ENCODE peak calls at places on chromosomes 11 and 22, in ten cellular contexts. H, K, J, P, I, N, O, W, U and R are unnamed samples.

GRCh38 chr11:121659811-121660210 is 207.0 kb upstream of the SORL1-AS1 start:
- DNase-seq in H (no peak), K (no peak), J (no peak), P (no peak), I (no peak), N (no peak), O (no peak), W (no peak), U (no peak), R (no peak)

GRCh38 chr11:62560566-62561103 is 13.1 kb downstream of the EEF1G start:
- DNase-seq in H (peak; percentile 91), K (peak; percentile 79), J (peak; percentile 92), P (no peak), I (peak; percentile 88), N (peak; percentile 94), O (peak; percentile 86), W (peak; percentile 97), U (peak; percentile 92), R (peak; percentile 78)

GRCh38 chr11:97009613-97010012 is 619.8 kb downstream of the JRKL start:
- DNase-seq in H (no peak), K (no peak), J (no peak), P (no peak), I (no peak), N (no peak), O (no peak), W (no peak), U (no peak), R (no peak)

GRCh38 chr11:123973816-123974215 is 3.8 kb downstream of the OR10S1 start:
- DNase-seq in H (no peak), K (no peak), J (no peak), P (no peak), I (no peak), N (no peak), O (no peak), W (no peak), U (peak; percentile 13), R (no peak)

GRCh38 chr22:39715778-39716495 is 145.4 kb downstream of the CACNA1I start:
- DNase-seq in H (no peak), K (no peak), J (no peak), P (no peak), I (no peak), N (no peak), O (no peak), W (no peak), U (no peak), R (no peak)

GRCh38 chr11:15118431-15118830 is 3.7 kb downstream of the INSC start:
- DNase-seq in H (no peak), K (no peak), J (no peak), P (no peak), I (no peak), N (no peak), O (no peak), W (no peak), U (no peak), R (no peak)

GRCh38 chr11:77102246-77103210 is at the start of gene OMP:
- DNase-seq in H (no peak), K (no peak), J (no peak), P (no peak), I (no peak), N (no peak), O (no peak), W (no peak), U (no peak), R (no peak)

GRCh38 chr11:94722735-94723134 is 45.4 kb upstream of the AMOTL1 start:
- DNase-seq in H (no peak), K (no peak), J (no peak), P (no peak), I (no peak), N (no peak), O (no peak), W (no peak), U (no peak), R (no peak)

GRCh38 chr22:31628969-31629723 is 32.9 kb downstream of the PISD start:
- DNase-seq in H (no peak), K (no peak), J (no peak), P (no peak), I (no peak), N (no peak), O (no peak), W (no peak), U (no peak), R (no peak)
- TF ChIP-seq CTCF in H (no peak), K (no peak), J (no peak), P (no peak), I (no peak), N (no peak), O (no peak), W (no peak), U (peak; percentile 20), R (no peak)

GRCh38 chr11:118622376-118623290 is 15.2 kb downstream of the PHLDB1 start:
- DNase-seq in H (no peak), K (no peak), J (no peak), P (no peak), I (peak; percentile 88), N (no peak), O (peak; percentile 71), W (peak; percentile 89), U (peak; percentile 68), R (no peak)

GRCh38 chr11:118621071-118621815 is 13.8 kb downstream of the PHLDB1 start:
- DNase-seq in H (peak; percentile 85), K (peak; percentile 77), J (peak; percentile 91), P (no peak), I (peak; percentile 94), N (peak; percentile 82), O (peak; percentile 91), W (peak; percentile 97), U (peak; percentile 51), R (peak; percentile 73)

GRCh38 chr11:118621898-118622375 is 14.5 kb downstream of the PHLDB1 start:
- DNase-seq in H (no peak), K (no peak), J (no peak), P (no peak), I (no peak), N (no peak), O (no peak), W (no peak), U (no peak), R (no peak)

GRCh38 chr11:118625036-118625690 is 17.7 kb downstream of the PHLDB1 start:
- DNase-seq in H (peak; percentile 37), K (no peak), J (no peak), P (no peak), I (no peak), N (no peak), O (no peak), W (no peak), U (no peak), R (no peak)

DNA sequence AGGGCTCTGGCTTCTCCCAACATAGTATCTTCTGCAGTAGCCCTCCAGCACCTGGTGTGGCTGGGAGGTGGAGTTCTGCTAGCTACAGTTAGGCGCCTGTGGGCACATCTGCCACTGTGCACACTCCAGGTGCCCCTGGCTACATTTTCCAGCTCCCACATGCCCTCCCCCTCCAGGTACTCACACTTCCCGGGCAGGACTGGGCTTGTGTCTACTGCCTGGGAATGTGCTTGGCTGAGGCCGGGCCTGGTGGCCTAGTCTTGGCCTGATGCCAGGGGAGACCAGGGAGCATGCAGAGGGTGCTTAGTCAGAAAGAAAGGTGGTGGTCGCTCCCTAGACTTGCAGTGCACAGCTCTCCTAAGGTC is 15.9 kb downstream of the PHLDB1 start:
- DNase-seq in H (no peak), K (no peak), J (no peak), P (no peak), I (peak; percentile 65), N (no peak), O (no peak), W (peak; percentile 91), U (no peak), R (no peak)
- TF ChIP-seq POLR2A in H (no peak), K (no peak), J (no peak), P (no peak), I (no peak), N (no peak), O (no peak), W (no peak), U (no peak), R (no peak)

DNA sequence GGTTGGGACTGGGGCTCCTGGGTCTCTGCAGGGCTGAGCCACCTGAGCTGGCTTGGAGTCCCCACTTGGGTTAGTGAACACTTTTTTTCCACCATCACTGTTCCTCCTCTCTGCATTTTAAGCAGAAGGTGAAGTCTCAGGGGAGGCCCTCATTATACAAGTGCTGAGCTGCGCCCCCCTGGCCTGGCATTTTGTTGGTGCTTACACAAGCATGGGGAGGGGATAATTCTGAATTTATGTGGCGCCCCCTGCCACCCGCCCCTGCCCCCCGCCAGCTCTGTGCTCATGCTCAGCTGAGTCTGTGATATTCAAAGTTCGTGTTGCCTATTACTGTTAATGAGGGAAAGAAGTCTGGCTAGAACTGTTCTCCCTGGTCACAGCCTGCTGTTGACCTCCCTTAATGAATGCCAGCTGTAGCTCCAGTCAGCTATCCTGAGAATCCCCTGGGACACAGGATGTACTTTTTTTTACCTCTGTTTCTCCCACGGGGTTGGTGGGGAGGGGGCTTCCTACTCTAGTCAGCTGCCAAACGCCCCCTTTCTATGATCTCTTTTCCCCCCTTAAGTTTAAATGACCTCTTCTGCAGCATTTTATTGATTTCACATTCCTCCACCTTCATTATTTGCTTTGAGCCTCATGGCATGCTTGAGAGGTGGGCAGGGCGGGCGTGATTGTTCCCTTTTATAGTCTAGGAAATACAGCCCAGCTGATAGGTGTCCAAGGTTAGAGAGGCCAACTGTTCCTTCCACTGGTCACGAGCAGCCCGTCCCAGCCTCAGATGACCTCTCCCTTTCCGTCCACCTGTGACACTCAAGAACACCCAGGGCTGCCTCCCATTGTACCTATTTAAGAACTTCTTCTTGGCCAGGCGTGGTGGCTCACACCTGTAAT is 12.2 kb downstream of the USP2 start:
- DNase-seq in H (no peak), K (no peak), J (no peak), P (no peak), I (no peak), N (peak; percentile 66), O (no peak), W (no peak), U (no peak), R (peak; percentile 87)
- H3K4me3 ChIP-seq in H (peak overlapping the region; percentile 19), K (no peak overlapping the region), J (no peak overlapping the region), P (no peak overlapping the region), I (peak overlapping the region; percentile 20), N (no peak overlapping the region), O (no peak overlapping the region), W (no peak overlapping the region), U (no peak overlapping the region), R (peak overlapping the region; percentile 22)

GRCh38 chr22:38436629-38437395 is 18.2 kb downstream of the KCNJ4 start:
- DNase-seq in H (no peak), K (no peak), J (no peak), P (no peak), I (peak; percentile 22), N (no peak), O (no peak), W (no peak), U (no peak), R (no peak)

GRCh38 chr22:38433871-38434270 is 21.1 kb downstream of the KCNJ4 start:
- DNase-seq in H (no peak), K (no peak), J (no peak), P (no peak), I (no peak), N (no peak), O (no peak), W (no peak), U (no peak), R (no peak)

GRCh38 chr22:38435960-38436359 is 19.0 kb downstream of the KCNJ4 start:
- DNase-seq in H (no peak), K (no peak), J (no peak), P (no peak), I (no peak), N (no peak), O (no peak), W (no peak), U (no peak), R (no peak)

GRCh38 chr22:38437416-38437815 is 17.6 kb downstream of the KCNJ4 start:
- DNase-seq in H (no peak), K (no peak), J (no peak), P (no peak), I (peak; percentile 15), N (no peak), O (no peak), W (no peak), U (no peak), R (no peak)

GRCh38 chr22:38435010-38435409 is 20.0 kb downstream of the KCNJ4 start:
- DNase-seq in H (no peak), K (no peak), J (no peak), P (no peak), I (no peak), N (no peak), O (no peak), W (no peak), U (no peak), R (no peak)
- TF ChIP-seq CTCF in H (no peak), K (no peak), J (no peak), P (no peak), I (no peak), N (no peak), O (no peak), W (no peak), U (peak; percentile 37), R (no peak)